ENCODE peak calls at places on chromosome 10, in eight cellular contexts. R, P, K, F, U, B, L and S are unnamed samples.

GRCh38 chr10:70518695-70519094 is 40.1 kb downstream of the PALD1 start:
- DNase-seq in K (peak), U (peak), P (no peak), B (no peak), F (no peak), R (no peak), L (no peak), S (no peak)

GRCh38 chr10:91541481-91541880 is 91.4 kb downstream of the PPP1R3C start:
- DNase-seq in R (no peak), K (no peak), F (no peak), P (no peak), U (no peak), L (no peak), B (no peak), S (no peak)

GRCh38 chr10:71312220-71312619 is 6.8 kb upstream of the SLC29A3 start:
- DNase-seq in F (no peak), L (no peak), U (no peak), P (no peak), K (peak), B (no peak), R (no peak), S (no peak)

GRCh38 chr10:119326167-119326566 is 118.8 kb downstream of the GRK5 start:
- DNase-seq in P (no peak), B (no peak), F (peak), K (no peak), L (no peak), U (no peak), R (no peak), S (no peak)

GRCh38 chr10:90635111-90635798 is 222.6 kb downstream of the HTR7 start:
- DNase-seq in U (no peak), K (no peak), B (no peak), R (peak), P (no peak), F (peak), L (no peak), S (no peak)

GRCh38 chr10:110502851-110503301 is 5.2 kb downstream of the DUSP5 start:
- DNase-seq in P (no peak), F (no peak), K (peak), B (peak), U (peak), R (no peak), L (no peak), S (peak)

GRCh38 chr10:91032614-91033248 is 111.8 kb upstream of the ANKRD1 start:
- DNase-seq in F (no peak), K (no peak), B (no peak), U (peak), P (no peak), R (no peak), L (no peak), S (peak)

GRCh38 chr10:91409069-91409868 is 875 bp upstream of the HECTD2 start:
- DNase-seq in L (peak), K (peak), U (peak), P (no peak), R (peak), B (no peak), F (peak), S (peak)

GRCh38 chr10:119831656-119832055 is 41.0 kb downstream of the MCMBP start:
- DNase-seq in R (no peak), L (no peak), P (no peak), F (no peak), B (no peak), K (no peak), U (no peak), S (no peak)

GRCh38 chr10:74333174-74333573 is 182.2 kb downstream of the ADK start:
- DNase-seq in U (peak), R (no peak), K (no peak), L (no peak), B (no peak), F (no peak), P (no peak), S (no peak)

GRCh38 chr10:69864321-69864720 is 62.6 kb downstream of the COL13A1 start:
- DNase-seq in P (peak), B (no peak), U (peak), L (no peak), R (no peak), K (peak), F (no peak), S (no peak)

GRCh38 chr10:7488418-7488829 is 77.6 kb upstream of the SFMBT2 start:
- DNase-seq in P (no peak), F (no peak), U (peak), R (no peak), K (no peak), L (no peak), B (no peak), S (no peak)

GRCh38 chr10:110650265-110650668 is 6.1 kb downstream of the RBM20 start:
- DNase-seq in F (no peak), P (no peak), B (no peak), K (no peak), U (no peak), R (no peak), L (no peak), S (no peak)

GRCh38 chr10:113023017-113023416 is 73.0 kb downstream of the TCF7L2 start:
- DNase-seq in U (no peak), R (no peak), K (no peak), B (no peak), P (no peak), F (no peak), L (no peak), S (no peak)

GRCh38 chr10:109205929-109206585 is 717.3 kb downstream of the XPNPEP1 start:
- DNase-seq in R (no peak), F (no peak), B (no peak), P (no peak), K (peak), L (no peak), U (peak), S (no peak)

GRCh38 chr10:64036306-64036930 is 515.2 kb downstream of the REEP3 start:
- DNase-seq in F (no peak), P (no peak), B (no peak), L (no peak), K (no peak), U (no peak), R (no peak), S (no peak)

GRCh38 chr10:110845756-110846620 is 25.7 kb upstream of the PDCD4 start:
- DNase-seq in B (no peak), R (no peak), F (no peak), K (peak), P (no peak), L (peak), U (no peak), S (peak)

GRCh38 chr10:113646337-113647201 is 17.3 kb downstream of the NRAP start:
- DNase-seq in R (no peak), U (no peak), F (no peak), B (no peak), K (no peak), L (no peak), P (no peak), S (no peak)

GRCh38 chr10:52801951-52802350 is 29.4 kb upstream of the MBL2 start:
- DNase-seq in B (no peak), R (no peak), L (no peak), K (peak), P (no peak), U (no peak), F (no peak), S (no peak)

GRCh38 chr10:68618234-68618633 is 58.1 kb downstream of the TET1 start:
- DNase-seq in U (no peak), R (no peak), K (no peak), F (no peak), B (no peak), L (no peak), P (no peak), S (no peak)

GRCh38 chr10:60917331-60918280 is 26.4 kb downstream of the RHOBTB1 start:
- DNase-seq in U (peak), F (no peak), R (no peak), K (no peak), L (no peak), B (no peak), P (no peak), S (no peak)

GRCh38 chr10:3852147-3852904 is 67.3 kb upstream of the KLF6 start:
- DNase-seq in B (peak), L (peak), K (peak), F (no peak), U (peak), R (no peak), P (peak), S (peak)

GRCh38 chr10:101002456-101002855 is 2.8 kb downstream of the LZTS2 start:
- DNase-seq in P (no peak), U (no peak), B (no peak), F (no peak), R (no peak), L (no peak), K (no peak), S (no peak)

GRCh38 chr10:49081532-49082275 is 33.6 kb downstream of the VSTM4 start:
- DNase-seq in F (peak), R (peak), L (peak), K (no peak), P (no peak), B (no peak), U (peak), S (no peak)

GRCh38 chr10:34217524-34217923 is 597.6 kb downstream of the PARD3 start:
- DNase-seq in U (no peak), K (peak), P (no peak), B (no peak), R (no peak), L (no peak), F (no peak), S (no peak)

GRCh38 chr10:97882142-97883091 is 32.8 kb downstream of the GOLGA7B start:
- DNase-seq in P (peak), L (peak), K (peak), F (no peak), B (no peak), R (no peak), U (peak), S (no peak)

GRCh38 chr10:72540193-72540807 is 85.6 kb downstream of the MICU1 start:
- DNase-seq in F (no peak), K (no peak), B (no peak), R (no peak), L (no peak), P (no peak), U (no peak), S (no peak)

GRCh38 chr10:17954856-17955255 is 3.1 kb downstream of the SLC39A12 start:
- DNase-seq in R (no peak), L (no peak), B (no peak), P (no peak), K (no peak), F (no peak), U (peak), S (no peak)

GRCh38 chr10:97298223-97298571 is 5.8 kb upstream of the ARHGAP19 start:
- DNase-seq in B (no peak), R (no peak), U (no peak), K (no peak), F (no peak), L (no peak), P (no peak), S (no peak)

GRCh38 chr10:55374060-55374459 is 573.0 kb upstream of the PCDH15 start:
- DNase-seq in B (no peak), L (no peak), P (no peak), R (no peak), K (no peak), F (no peak), U (no peak), S (no peak)

GRCh38 chr10:44337081-44337480 is 47.8 kb downstream of the CXCL12 start:
- DNase-seq in R (no peak), P (no peak), L (no peak), F (no peak), K (no peak), B (no peak), U (no peak), S (no peak)

GRCh38 chr10:62268027-62268398 is 631 bp downstream of the RTKN2 start:
- DNase-seq in K (peak), B (no peak), U (no peak), P (no peak), R (no peak), L (peak), F (no peak), S (peak)

GRCh38 chr10:43814611-43815010 is 165.9 kb upstream of the ZNF32 start:
- DNase-seq in K (peak), F (no peak), B (no peak), U (peak), P (no peak), R (no peak), L (no peak), S (no peak)

GRCh38 chr10:100829103-100829870 is 83.5 kb upstream of the SLF2 start:
- DNase-seq in P (no peak), F (peak), K (peak), L (no peak), B (no peak), U (no peak), R (no peak), S (no peak)

GRCh38 chr10:35910234-35910633 is 268.1 kb upstream of the FZD8 start:
- DNase-seq in F (no peak), R (no peak), B (no peak), K (peak), P (no peak), U (peak), L (no peak), S (no peak)

GRCh38 chr10:132637477-132638129 is 100.0 kb downstream of the INPP5A start:
- DNase-seq in B (peak), F (peak), P (peak), U (peak), K (peak), L (no peak), R (peak), S (no peak)

GRCh38 chr10:85527610-85528317 is 838.8 kb downstream of the GRID1 start:
- DNase-seq in L (no peak), U (no peak), P (no peak), B (no peak), K (no peak), F (no peak), R (no peak), S (no peak)

GRCh38 chr10:57026307-57026706 is 665.2 kb upstream of the ZWINT start:
- DNase-seq in R (no peak), U (no peak), B (no peak), L (no peak), K (no peak), P (no peak), F (no peak), S (no peak)

GRCh38 chr10:44958196-44958896 is 1.3 kb upstream of the RASSF4 start:
- DNase-seq in B (no peak), L (no peak), P (no peak), R (peak), U (peak), K (peak), F (no peak), S (peak)

GRCh38 chr10:33422779-33423520 is 88.5 kb upstream of the NRP1 start:
- DNase-seq in F (no peak), R (no peak), B (no peak), L (no peak), K (no peak), U (no peak), P (no peak), S (no peak)

GRCh38 chr10:124367936-124368335 is 50.8 kb downstream of the OAT start:
- DNase-seq in R (no peak), F (peak), P (no peak), U (no peak), B (no peak), K (no peak), L (no peak), S (no peak)
- H3K9ac ChIP-seq in R (no peak), F (no peak), P (no peak), U (no peak), B (no peak), K (no peak), L (no peak), S (no peak)

DNA sequence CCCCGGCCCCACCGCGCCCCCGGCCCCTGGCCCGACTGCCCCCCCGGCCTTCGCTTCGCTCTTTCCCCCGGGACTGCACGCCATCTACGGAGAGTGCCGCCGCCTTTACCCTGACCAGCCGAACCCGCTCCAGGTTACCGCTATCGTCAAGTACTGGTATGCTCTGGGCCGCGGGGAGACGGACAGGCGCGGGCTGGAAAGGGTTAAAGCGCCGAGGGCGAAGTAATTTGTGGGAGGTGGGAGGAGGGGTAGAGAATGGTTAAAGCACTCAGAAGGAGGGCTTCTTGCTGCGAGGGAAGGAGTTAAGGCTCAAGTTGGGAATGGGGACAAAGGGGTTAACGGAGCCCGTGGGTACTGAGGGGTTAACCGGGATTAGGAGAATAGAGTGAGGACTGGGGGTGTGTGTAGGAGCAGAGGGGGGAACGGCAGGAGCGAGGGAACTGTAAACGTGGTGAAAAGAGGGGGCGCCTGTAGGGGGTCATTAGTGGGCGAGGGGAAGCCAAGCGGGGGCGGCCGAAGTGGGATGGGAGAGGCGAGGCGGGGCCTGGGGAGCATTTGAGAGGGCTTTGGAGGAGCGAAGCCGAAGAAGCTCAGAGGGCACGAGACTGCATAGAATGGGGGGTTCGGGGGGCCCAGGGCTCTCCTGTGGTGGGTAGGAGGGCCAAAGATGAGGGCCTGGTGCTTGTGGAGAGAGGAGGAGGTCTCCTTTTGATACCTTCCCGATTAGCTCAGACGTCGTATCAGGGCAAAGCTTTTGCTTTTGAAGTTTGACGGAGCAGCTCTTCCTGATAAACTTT is 605 bp downstream of the SUFU start:
- DNase-seq in R (peak), L (peak), F (peak), B (no peak), K (no peak), P (no peak), U (peak), S (peak)
- TF ChIP-seq CTCF in R (no peak), L (no peak), F (peak), B (no peak), K (no peak), P (no peak), U (no peak), S (no peak)

GRCh38 chr10:66916030-66916429 is 9.8 kb upstream of the LRRTM3 start:
- DNase-seq in K (peak), L (no peak), P (no peak), F (no peak), U (no peak), R (no peak), B (no peak), S (no peak)

GRCh38 chr10:66910676-66911075 is 15.2 kb upstream of the LRRTM3 start:
- DNase-seq in L (no peak), K (peak), R (no peak), P (no peak), B (no peak), U (no peak), F (no peak), S (no peak)
- H3K9ac ChIP-seq in L (no peak), K (no peak), R (no peak), P (no peak), B (no peak), U (no peak), F (no peak), S (no peak)

DNA sequence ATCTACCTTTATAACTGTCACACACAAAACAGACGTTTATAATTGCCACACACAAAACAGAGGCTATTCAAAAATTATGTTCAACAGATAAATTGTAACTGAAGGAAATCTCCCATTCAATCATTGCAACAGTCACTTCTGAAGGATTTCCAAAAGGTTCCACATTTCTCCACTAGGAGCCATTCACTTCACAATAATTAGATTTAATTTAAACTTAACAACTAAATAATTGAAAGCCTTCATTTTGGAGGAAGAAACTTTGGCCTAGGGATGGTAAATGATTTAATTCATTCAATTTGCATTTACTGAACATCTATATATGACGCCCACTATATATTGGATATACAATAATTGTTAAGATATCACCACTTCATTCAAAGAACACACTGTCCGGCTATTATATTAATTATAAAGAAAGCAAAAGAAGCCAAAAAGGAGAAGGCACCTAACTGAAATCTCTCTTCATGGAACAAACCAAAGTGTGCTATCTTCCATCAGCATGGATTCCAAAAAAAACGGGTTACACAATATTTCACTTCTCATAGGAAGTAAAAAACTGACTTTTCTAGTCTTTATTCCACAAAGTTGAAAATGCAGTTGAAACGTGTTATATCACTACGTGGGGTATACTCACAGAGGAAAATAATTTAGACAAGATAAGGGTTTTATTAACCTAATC is 1.7 kb downstream of the ATAD1 start:
- DNase-seq in U (no peak), R (no peak), L (no peak), K (peak), B (no peak), P (no peak), F (no peak), S (no peak)
- TF ChIP-seq CTCF in U (peak), R (peak), L (no peak), K (peak), B (no peak), P (peak), F (peak), S (no peak)

GRCh38 chr10:58438986-58439385 is 53.8 kb downstream of the TFAM start:
- DNase-seq in L (no peak), B (no peak), U (no peak), K (no peak), P (no peak), R (no peak), F (no peak), S (no peak)

GRCh38 chr10:58438340-58438739 is 53.1 kb downstream of the TFAM start:
- DNase-seq in R (no peak), P (no peak), L (no peak), F (no peak), B (no peak), K (peak), U (peak), S (no peak)

GRCh38 chr10:58439632-58440364 is 54.6 kb downstream of the TFAM start:
- DNase-seq in R (no peak), F (no peak), P (no peak), U (no peak), L (no peak), K (no peak), B (no peak), S (no peak)

GRCh38 chr10:58435297-58435696 is 50.1 kb downstream of the TFAM start:
- DNase-seq in K (peak), P (peak), F (no peak), R (peak), U (peak), B (no peak), L (peak), S (no peak)

DNA sequence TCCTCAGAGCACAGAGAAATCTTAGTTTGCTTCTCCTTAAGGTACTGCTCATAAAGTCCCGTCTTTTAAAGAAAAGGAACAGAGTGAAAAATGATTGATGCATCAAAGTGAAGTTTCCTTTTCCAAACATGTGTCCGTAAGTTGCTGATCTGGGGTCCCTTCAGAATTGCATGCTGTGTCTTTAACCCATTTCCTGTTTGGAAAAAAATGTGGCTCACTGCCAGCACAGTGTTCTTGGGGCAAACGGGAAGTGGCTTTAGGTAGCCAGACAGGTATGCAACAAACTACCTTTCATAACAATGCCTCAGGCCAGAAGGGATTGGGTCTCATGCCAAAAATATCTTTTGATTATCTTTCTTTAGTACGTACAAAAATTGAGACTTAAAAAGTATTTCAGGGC is 50.9 kb downstream of the TFAM start:
- DNase-seq in L (no peak), B (no peak), F (no peak), K (peak), P (peak), U (no peak), R (no peak), S (peak)
- H3K9ac ChIP-seq in L (no peak), B (no peak), F (no peak), K (peak), P (no peak), U (no peak), R (no peak), S (no peak)

DNA sequence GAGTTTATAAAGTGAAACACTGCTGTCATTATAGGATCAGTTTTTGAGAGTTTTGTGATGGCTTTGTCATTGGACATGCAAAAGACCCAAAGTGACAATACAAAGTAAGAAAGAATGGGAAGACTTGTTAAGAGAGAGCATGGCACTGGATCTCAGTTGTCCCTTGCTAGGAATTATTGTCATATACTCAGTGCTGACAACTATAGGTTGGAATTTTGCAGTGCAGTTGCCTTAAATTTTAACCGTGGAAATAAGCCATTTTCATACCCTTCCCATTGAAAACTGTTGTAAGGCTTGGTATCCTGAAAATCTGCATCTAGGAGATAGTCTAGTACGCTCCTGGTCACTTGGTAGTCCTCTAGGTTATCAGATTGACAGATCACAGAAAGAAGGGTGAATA is 1156.7 kb downstream of the GATA3 start:
- DNase-seq in P (no peak), L (no peak), F (peak), R (no peak), B (no peak), U (peak), K (peak), S (no peak)
- TF ChIP-seq CTCF in P (no peak), L (peak), F (peak), R (peak), B (no peak), U (peak), K (peak), S (no peak)